ENCODE peak calls at places on chromosomes 6 and 20, in nine cellular contexts. Y, A, W, P, V, R, O, Z and T are unnamed samples.

GRCh38 chr6:137792160-137793033 is 74.7 kb upstream of the TNFAIP3 start:
- DNase-seq in P (no peak), R (no peak), O (no peak), V (no peak), Y (no peak), Z (no peak), W (no peak), A (no peak), T (no peak)

GRCh38 chr20:32285621-32286334 is 8.3 kb downstream of the KIF3B start:
- DNase-seq in O (peak; percentile 71), Y (no peak), V (no peak), A (no peak), W (no peak), R (no peak), P (no peak), Z (peak; percentile 10), T (no peak)

GRCh38 chr6:113047932-113048331 is 700.8 kb downstream of the RFPL4B start:
- DNase-seq in Z (no peak), R (no peak), Y (no peak), W (no peak), V (no peak), P (no peak), O (peak; percentile 80), A (no peak), T (no peak)

GRCh38 chr20:31806564-31807355 is 12.4 kb upstream of the MYLK2 start:
- DNase-seq in R (peak; percentile 68), V (no peak), W (no peak), O (no peak), Z (no peak), Y (no peak), P (no peak), A (no peak), T (peak; percentile 51)

GRCh38 chr6:116528800-116529199 is 16.7 kb downstream of the TRAPPC3L start:
- DNase-seq in V (no peak), Y (no peak), O (no peak), A (no peak), W (no peak), P (no peak), Z (no peak), R (no peak), T (no peak)

GRCh38 chr6:146962332-146962731 is 241.9 kb upstream of the STXBP5 start:
- DNase-seq in Y (no peak), V (no peak), R (no peak), W (no peak), Z (no peak), P (no peak), O (no peak), A (no peak), T (no peak)

GRCh38 chr6:162615016-162615717 is 112.4 kb downstream of the PRKN start:
- DNase-seq in Y (no peak), P (no peak), A (no peak), R (no peak), V (no peak), W (no peak), O (peak; percentile 54), Z (no peak), T (no peak)

GRCh38 chr20:62922451-62922921 is 3.8 kb downstream of the DIDO1 start:
- DNase-seq in W (no peak), P (no peak), V (no peak), Y (peak; percentile 32), A (no peak), R (no peak), O (no peak), Z (no peak), T (no peak)

GRCh38 chr6:44386929-44387345 is 569 bp upstream of the CDC5L start:
- DNase-seq in P (no peak), A (peak; percentile 13), V (peak; percentile 59), O (peak; percentile 55), W (no peak), R (peak; percentile 51), Y (no peak), Z (no peak), T (no peak)

GRCh38 chr20:54515788-54516324 is 40.5 kb downstream of the DOK5 start:
- DNase-seq in Y (no peak), Z (no peak), R (no peak), O (peak; percentile 16), W (no peak), P (no peak), A (no peak), V (no peak), T (no peak)

GRCh38 chr6:148455674-148456559 is 113.3 kb downstream of the SASH1 start:
- DNase-seq in P (no peak), A (no peak), Z (no peak), Y (no peak), V (no peak), R (no peak), W (peak; percentile 20), O (no peak), T (no peak)

GRCh38 chr20:63122626-63123025 is 93.3 kb downstream of the YTHDF1 start:
- DNase-seq in O (no peak), Z (no peak), A (no peak), V (no peak), W (no peak), Y (peak; percentile 3), P (no peak), R (peak; percentile 3), T (no peak)

GRCh38 chr6:135251964-135252429 is 70.9 kb downstream of the MYB start:
- DNase-seq in A (no peak), Y (no peak), W (peak; percentile 37), Z (no peak), O (peak; percentile 48), R (no peak), P (no peak), V (no peak), T (no peak)

GRCh38 chr20:51584116-51584515 is 41.6 kb upstream of the NFATC2 start:
- DNase-seq in W (no peak), P (no peak), R (no peak), A (no peak), V (no peak), Y (no peak), O (no peak), Z (no peak), T (no peak)

GRCh38 chr6:3687847-3688246 is 63.7 kb downstream of the PXDC1 start:
- DNase-seq in Y (no peak), W (peak; percentile 59), Z (no peak), O (no peak), R (no peak), V (no peak), P (no peak), A (no peak), T (no peak)

GRCh38 chr6:168851460-168852103 is 402.1 kb downstream of the THBS2 start:
- DNase-seq in Z (no peak), Y (no peak), O (peak; percentile 53), W (no peak), R (no peak), V (no peak), P (no peak), A (no peak), T (no peak)

GRCh38 chr20:8855315-8855714 is 213.6 kb upstream of the PLCB4 start:
- DNase-seq in R (no peak), O (peak; percentile 75), Y (no peak), P (no peak), V (no peak), A (no peak), W (no peak), Z (no peak), T (no peak)

GRCh38 chr20:8851446-8851845 is 217.4 kb upstream of the PLCB4 start:
- DNase-seq in A (no peak), R (no peak), P (no peak), W (no peak), V (peak; percentile 5), Z (no peak), O (no peak), Y (no peak), T (no peak)

GRCh38 chr20:8853805-8854338 is 215.0 kb upstream of the PLCB4 start:
- DNase-seq in W (peak; percentile 81), R (no peak), O (peak; percentile 91), P (no peak), A (peak; percentile 10), Z (peak; percentile 77), V (peak; percentile 61), Y (no peak), T (no peak)

GRCh38 chr20:8856668-8857067 is 212.2 kb upstream of the PLCB4 start:
- DNase-seq in A (no peak), V (no peak), R (no peak), W (no peak), Z (no peak), O (no peak), P (no peak), Y (no peak), T (no peak)

GRCh38 chr20:8854566-8854965 is 214.3 kb upstream of the PLCB4 start:
- DNase-seq in A (no peak), Y (peak; percentile 43), W (peak; percentile 10), V (no peak), R (peak; percentile 76), O (peak; percentile 72), Z (peak; percentile 5), P (no peak), T (no peak)
- TF ChIP-seq CTCF in A (no peak), Y (no peak), W (no peak), V (no peak), R (no peak), O (no peak), Z (no peak), P (no peak), T (no peak)

GRCh38 chr6:156961282-156961892 is 184.2 kb downstream of the ARID1B start:
- DNase-seq in Z (no peak), A (no peak), O (no peak), W (no peak), Y (no peak), R (no peak), P (no peak), V (no peak), T (no peak)
- TF ChIP-seq CTCF in Z (no peak), A (no peak), O (no peak), W (no peak), Y (no peak), R (no peak), P (no peak), V (no peak), T (no peak)

DNA sequence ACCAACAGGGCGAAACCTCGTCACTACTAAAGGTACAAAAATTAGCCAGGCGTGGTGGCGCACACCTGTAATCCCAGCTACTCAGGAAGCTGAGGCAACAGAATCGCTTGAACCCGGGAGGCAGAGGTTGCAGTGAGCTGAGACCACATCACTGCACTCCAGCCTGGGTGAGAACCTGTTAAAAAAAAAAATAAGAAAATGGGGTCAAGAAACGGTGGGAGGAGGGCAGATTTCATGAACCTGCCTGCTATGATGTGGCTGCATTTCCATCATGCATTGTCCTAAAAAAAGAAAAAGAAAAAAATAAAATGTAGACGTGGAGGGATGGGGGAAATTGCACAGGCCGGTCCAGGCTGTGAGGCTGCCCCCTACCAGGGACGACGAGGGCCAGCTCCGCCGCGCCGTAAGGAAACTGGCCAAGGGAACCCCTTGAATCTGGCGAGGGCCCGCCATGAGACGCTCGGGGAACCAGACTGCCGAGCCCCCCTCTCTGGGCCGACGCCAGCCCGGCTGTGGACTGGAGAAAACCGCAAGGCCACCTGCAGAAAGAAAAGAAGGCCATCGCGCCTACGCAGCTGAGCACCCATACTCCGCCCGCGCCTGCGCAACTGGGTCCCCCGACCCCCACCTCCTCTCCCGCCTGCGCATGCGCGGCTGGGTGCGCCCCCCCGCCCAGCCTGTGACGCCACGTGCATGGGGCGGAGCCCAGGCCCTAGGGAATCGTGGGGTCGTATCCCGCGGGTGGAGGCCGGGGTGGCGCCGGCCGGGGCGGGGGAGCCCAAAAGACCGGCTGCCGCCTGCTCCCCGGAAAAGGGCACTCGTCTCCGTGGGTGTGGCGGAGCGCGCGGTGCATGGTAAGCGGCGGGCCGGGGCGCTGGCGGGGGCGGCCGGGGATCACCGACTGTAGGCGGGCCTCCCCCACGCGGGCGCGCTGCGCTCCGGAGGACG is at the start of gene ENTPD6:
- DNase-seq in Z (peak; percentile 93), W (peak; percentile 93), P (peak; percentile 59), A (peak; percentile 88), O (peak; percentile 96), R (peak; percentile 96), V (peak; percentile 100), Y (peak; percentile 92), T (peak; percentile 93)
- TF ChIP-seq CTCF in Z (peak; percentile 36), W (no peak), P (peak; percentile 37), A (no peak), O (no peak), R (no peak), V (peak; percentile 43), Y (no peak), T (no peak)

GRCh38 chr6:88238065-88238464 is 71.9 kb upstream of the CNR1 start:
- DNase-seq in A (no peak), W (peak; percentile 58), Y (no peak), O (no peak), P (no peak), Z (peak; percentile 45), R (no peak), V (no peak), T (no peak)
- TF ChIP-seq CTCF in A (no peak), W (peak; percentile 61), Y (peak; percentile 49), O (no peak), P (no peak), Z (no peak), R (no peak), V (peak; percentile 20), T (peak; percentile 55)